ENCODE peak calls at places on chromosome 19, in four cellular contexts. A, C, G and I are unnamed samples.

GRCh38 chr19:53865523-53865917 is 2.2 kb upstream of the MYADM start:
- DNase-seq in A (no peak), C (no peak), G (no peak), I (no peak)

GRCh38 chr19:307111-307531 is 15.9 kb upstream of the PLPP2 start:
- DNase-seq in A (no peak), C (no peak), G (no peak), I (no peak)

GRCh38 chr19:38888876-38889275 is 10.5 kb downstream of the SIRT2 start:
- DNase-seq in A (no peak), C (no peak), G (no peak), I (no peak)

GRCh38 chr19:4908781-4909171 is 525 bp upstream of the UHRF1 start:
- DNase-seq in A (no peak), C (no peak), G (no peak), I (no peak)

GRCh38 chr19:15934332-15935078 is at the start of gene CYP4F11:
- DNase-seq in A (peak; percentile 77), C (peak; percentile 71), G (peak; percentile 85), I (no peak)

GRCh38 chr19:1487576-1488281 is 2.4 kb downstream of the PCSK4 start:
- DNase-seq in A (no peak), C (peak; percentile 30), G (no peak), I (no peak)

GRCh38 chr19:48102870-48103751 is 7.5 kb downstream of the PLA2G4C start:
- DNase-seq in A (no peak), C (no peak), G (peak; percentile 51), I (no peak)

GRCh38 chr19:52527954-52528326 is 472 bp downstream of the ZNF808 start:
- DNase-seq in A (peak; percentile 60), C (no peak), G (no peak), I (no peak)

GRCh38 chr19:4993683-4994082 is 24.8 kb downstream of the KDM4B start:
- DNase-seq in A (no peak), C (no peak), G (no peak), I (no peak)

GRCh38 chr19:55165952-55166529 is 372 bp downstream of the DNAAF3 start:
- DNase-seq in A (no peak), C (peak; percentile 73), G (peak; percentile 71), I (no peak)

GRCh38 chr19:41426116-41426841 is 895 bp downstream of the B3GNT8 start:
- DNase-seq in A (peak; percentile 72), C (peak; percentile 53), G (no peak), I (no peak)

GRCh38 chr19:1411255-1412191 is 4.1 kb downstream of the DAZAP1 start:
- DNase-seq in A (no peak), C (peak; percentile 86), G (no peak), I (peak; percentile 37)

GRCh38 chr19:1255186-1256161 is 7.1 kb downstream of the MIDN start:
- DNase-seq in A (no peak), C (peak; percentile 41), G (no peak), I (no peak)

GRCh38 chr19:43476606-43477005 is 11.2 kb upstream of the LYPD3 start:
- DNase-seq in A (no peak), C (no peak), G (no peak), I (peak; percentile 95)

GRCh38 chr19:38736413-38737280 is 7.6 kb downstream of the CAPN12 start:
- DNase-seq in A (peak; percentile 81), C (peak; percentile 50), G (peak; percentile 46), I (no peak)

GRCh38 chr19:10876459-10877240 is 5.3 kb downstream of the CARM1 start:
- DNase-seq in A (no peak), C (peak; percentile 51), G (no peak), I (no peak)

GRCh38 chr19:51750381-51751124 is 1.1 kb downstream of the FPR1 start:
- DNase-seq in A (no peak), C (no peak), G (no peak), I (no peak)

GRCh38 chr19:18424122-18424889 is 5.1 kb downstream of the SSBP4 start:
- DNase-seq in A (no peak), C (no peak), G (no peak), I (no peak)

GRCh38 chr19:17121736-17122293 is 46.2 kb downstream of the MYO9B start:
- DNase-seq in A (no peak), C (no peak), G (no peak), I (no peak)

GRCh38 chr19:51703655-51704515 is 10.8 kb downstream of the SPACA6 start:
- DNase-seq in A (peak; percentile 99), C (peak; percentile 99), G (peak; percentile 90), I (peak; percentile 60)

GRCh38 chr19:12754465-12755196 is 3.0 kb downstream of the BEST2 start:
- DNase-seq in A (no peak), C (no peak), G (no peak), I (no peak)

GRCh38 chr19:49883094-49883493 is 5.6 kb downstream of the TBC1D17 start:
- DNase-seq in A (no peak), C (no peak), G (no peak), I (no peak)

GRCh38 chr19:33686687-33687541 is 65.2 kb downstream of the CHST8 start:
- DNase-seq in A (peak; percentile 35), C (no peak), G (no peak), I (no peak)

GRCh38 chr19:48991823-48992570 is 1.1 kb downstream of the GYS1 start:
- DNase-seq in A (no peak), C (peak; percentile 61), G (no peak), I (no peak)

GRCh38 chr19:18385675-18386542 is at the start of gene GDF15:
- DNase-seq in A (peak; percentile 87), C (peak; percentile 53), G (no peak), I (peak; percentile 70)

GRCh38 chr19:14168259-14168972 is 32.0 kb upstream of the ASF1B start:
- DNase-seq in A (no peak), C (no peak), G (no peak), I (no peak)

GRCh38 chr19:55581828-55582223 is 1.2 kb upstream of the ZNF579 start:
- DNase-seq in A (no peak), C (no peak), G (no peak), I (no peak)

GRCh38 chr19:38710928-38711725 is 33.1 kb downstream of the CAPN12 start:
- DNase-seq in A (no peak), C (peak; percentile 66), G (no peak), I (no peak)

GRCh38 chr19:40718774-40719391 is 2.0 kb downstream of the ITPKC start:
- DNase-seq in A (peak; percentile 89), C (peak; percentile 74), G (no peak), I (no peak)

GRCh38 chr19:7772752-7773291 is 9.8 kb downstream of the CLEC4M start:
- DNase-seq in A (no peak), C (no peak), G (no peak), I (no peak)

GRCh38 chr19:5621945-5622464 is 571 bp downstream of the SAFB2 start:
- DNase-seq in A (peak; percentile 77), C (no peak), G (no peak), I (no peak)

GRCh38 chr19:18044825-18045304 is 36.9 kb downstream of the ARRDC2 start:
- DNase-seq in A (peak; percentile 77), C (peak; percentile 77), G (peak; percentile 20), I (peak; percentile 22)

GRCh38 chr19:16386619-16387240 is 62.1 kb downstream of the KLF2 start:
- DNase-seq in A (no peak), C (peak; percentile 43), G (peak; percentile 4), I (no peak)

GRCh38 chr19:32674153-32674958 is 624 bp downstream of the ANKRD27 start:
- DNase-seq in A (no peak), C (no peak), G (no peak), I (no peak)